ENCODE peak calls at places on chromosomes 13 and 19, in seven cellular contexts. J is Peyer's patch, U is lower lobe of right lung, D is T-cell, Z is cardiac muscle cell, H is NCI-H2171, S is kidney tubule cell. I is an unnamed sample.

GRCh38 chr13:46648166-46648607 is 95.2 kb downstream of the LRCH1 start:
- DNase-seq in Z (no peak), H (peak), J (peak), D (no peak), S (peak), U (no peak), I (peak)

GRCh38 chr13:45300190-45300985 is 40.6 kb downstream of the TPT1 start:
- DNase-seq in H (no peak), J (no peak), D (no peak), S (no peak), Z (no peak), U (no peak), I (no peak)

GRCh38 chr13:33945477-33945876 is 127.5 kb downstream of the RFC3 start:
- DNase-seq in J (no peak), Z (no peak), S (no peak), H (peak), U (no peak), D (no peak), I (no peak)

GRCh38 chr19:19659646-19660245 is 3.7 kb downstream of the ATP13A1 start:
- DNase-seq in U (peak), H (no peak), Z (no peak), J (no peak), D (no peak), S (no peak), I (no peak)

GRCh38 chr19:5001547-5002131 is 32.7 kb downstream of the KDM4B start:
- DNase-seq in H (no peak), Z (peak), D (peak), S (peak), U (no peak), J (no peak), I (peak)

GRCh38 chr13:41960195-41960699 is 662 bp downstream of the VWA8 start:
- DNase-seq in D (no peak), H (no peak), S (peak), U (no peak), J (no peak), Z (peak), I (peak)

GRCh38 chr13:98909016-98909415 is 68.8 kb downstream of the DOCK9 start:
- DNase-seq in D (no peak), Z (no peak), H (no peak), S (peak), U (no peak), J (no peak), I (no peak)

GRCh38 chr19:18322318-18322758 is 538 bp downstream of the LSM4 start:
- DNase-seq in D (no peak), U (peak), J (peak), Z (peak), H (peak), S (peak), I (peak)

GRCh38 chr13:37277007-37277406 is 171.5 kb upstream of the CSNK1A1L start:
- DNase-seq in D (no peak), H (no peak), U (no peak), Z (peak), S (no peak), J (no peak), I (no peak)

GRCh38 chr19:4399871-4400768 is at the start of gene SH3GL1:
- DNase-seq in J (peak), S (peak), Z (peak), D (peak), H (peak), U (peak), I (peak)

GRCh38 chr19:41206926-41207750 is 11.9 kb upstream of the AXL start:
- DNase-seq in H (no peak), D (no peak), J (no peak), S (no peak), Z (peak), U (no peak), I (no peak)

GRCh38 chr19:17747205-17748098 is 3.8 kb upstream of the FCHO1 start:
- DNase-seq in U (peak), J (peak), H (peak), Z (peak), S (peak), D (peak), I (peak)

GRCh38 chr13:71602327-71602726 is 264.7 kb downstream of the DACH1 start:
- DNase-seq in Z (no peak), H (peak), U (no peak), S (no peak), J (no peak), D (no peak), I (peak)

GRCh38 chr13:110447058-110447511 is 114.4 kb downstream of the RAB20 start:
- DNase-seq in Z (no peak), U (no peak), J (no peak), D (no peak), H (no peak), S (no peak), I (no peak)

GRCh38 chr13:113955235-113955634 is 18.6 kb downstream of the C13orf46 start:
- DNase-seq in U (peak), D (no peak), S (no peak), Z (no peak), J (no peak), H (no peak), I (no peak)

GRCh38 chr19:36009220-36009619 is 607 bp upstream of the SYNE4 start:
- DNase-seq in Z (peak), S (peak), D (no peak), U (peak), H (peak), J (peak), I (no peak)

GRCh38 chr13:89688908-89689307 is 1658.6 kb upstream of the MIR17HG start:
- DNase-seq in Z (peak), D (no peak), J (no peak), H (no peak), S (peak), U (no peak), I (no peak)

GRCh38 chr13:75995966-75996365 is 359.8 kb downstream of the LMO7 start:
- DNase-seq in S (no peak), J (no peak), D (no peak), Z (no peak), H (no peak), U (no peak), I (no peak)

GRCh38 chr19:16527971-16528521 is 14.2 kb downstream of the CHERP start:
- DNase-seq in J (no peak), H (no peak), Z (peak), U (no peak), S (peak), D (peak), I (peak)

GRCh38 chr19:5621311-5621944 is 1.1 kb downstream of the SAFB2 start:
- DNase-seq in U (no peak), S (peak), J (no peak), H (no peak), Z (peak), D (no peak), I (no peak)

GRCh38 chr13:59490651-59491050 is 673.1 kb downstream of the DIAPH3 start:
- DNase-seq in S (no peak), H (no peak), J (no peak), U (no peak), D (no peak), Z (no peak), I (no peak)

GRCh38 chr19:1652471-1653299 is at the start of gene TCF3:
- DNase-seq in H (peak), J (peak), S (peak), U (peak), D (peak), Z (peak), I (peak)

GRCh38 chr19:56964526-56964925 is 124.0 kb upstream of the PEG3 start:
- DNase-seq in H (no peak), D (no peak), U (no peak), J (no peak), Z (no peak), S (no peak), I (no peak)

GRCh38 chr13:67043901-67044300 is 186.2 kb downstream of the PCDH9 start:
- DNase-seq in D (no peak), J (no peak), S (no peak), H (no peak), U (no peak), Z (peak), I (no peak)

GRCh38 chr13:21338651-21339278 is 120.3 kb downstream of the ZDHHC20 start:
- DNase-seq in Z (no peak), H (no peak), S (no peak), D (no peak), U (no peak), J (no peak), I (no peak)

GRCh38 chr13:36696410-36696809 is 22.6 kb downstream of the SERTM1 start:
- DNase-seq in H (no peak), J (no peak), S (no peak), U (no peak), Z (no peak), D (no peak), I (no peak)

GRCh38 chr19:55384576-55385235 is 614 bp upstream of the TMEM238 start:
- DNase-seq in U (peak), Z (no peak), D (no peak), S (no peak), J (peak), H (no peak), I (peak)

GRCh38 chr13:52707375-52707774 is 32.2 kb downstream of the CNMD start:
- DNase-seq in J (no peak), Z (peak), S (peak), D (no peak), H (no peak), U (no peak), I (peak)

GRCh38 chr13:27868639-27869435 is 51.0 kb upstream of the PDX1 start:
- DNase-seq in Z (peak), J (no peak), S (peak), H (no peak), D (no peak), U (no peak), I (no peak)

GRCh38 chr19:29812080-29812880 is 489 bp downstream of the CCNE1 start:
- DNase-seq in D (no peak), Z (no peak), J (no peak), H (no peak), S (no peak), U (peak), I (no peak)

I was measured in NCI-H1694 treated with DMSO at 0.1 percent for 48 hours.